ENCODE peak calls at places on chromosomes 11 and 22, in eight cellular contexts. S, Q, I, P, X, N, W and J are unnamed samples.

GRCh38 chr11:103234974-103235373 is 125.7 kb downstream of the DYNC2H1 start:
- DNase-seq in S (peak), Q (no peak), I (no peak), P (no peak), X (peak), N (no peak), W (peak), J (no peak)

GRCh38 chr22:42065408-42066132 is 5.0 kb downstream of the NAGA start:
- DNase-seq in S (no peak), Q (no peak), I (no peak), P (no peak), X (no peak), N (peak), W (no peak), J (no peak)

GRCh38 chr11:46121724-46122477 is 647 bp upstream of the PHF21A start:
- DNase-seq in S (peak), Q (peak), I (peak), P (peak), X (peak), N (peak), W (peak), J (peak)

GRCh38 chr22:34800265-34800664 is 265.7 kb upstream of the ISX start:
- DNase-seq in S (no peak), Q (no peak), I (no peak), P (no peak), X (no peak), N (no peak), W (no peak), J (no peak)

GRCh38 chr11:130932086-130932712 is 15.9 kb upstream of the SNX19 start:
- DNase-seq in S (no peak), Q (no peak), I (no peak), P (no peak), X (no peak), N (peak), W (no peak), J (no peak)

GRCh38 chr22:42642801-42643631 is 2.6 kb upstream of the ATP5MGL start:
- DNase-seq in S (no peak), Q (no peak), I (no peak), P (no peak), X (no peak), N (no peak), W (no peak), J (no peak)

GRCh38 chr22:17779286-17780115 is 5.2 kb upstream of the BID start:
- DNase-seq in S (no peak), Q (no peak), I (no peak), P (no peak), X (no peak), N (no peak), W (no peak), J (no peak)

GRCh38 chr22:21044931-21045584 is 688 bp upstream of the LRRC74B start:
- DNase-seq in S (no peak), Q (peak), I (peak), P (no peak), X (no peak), N (no peak), W (peak), J (no peak)

GRCh38 chr11:3614742-3615171 is 27.0 kb downstream of the ART5 start:
- DNase-seq in S (no peak), Q (peak), I (peak), P (no peak), X (no peak), N (no peak), W (no peak), J (no peak)

GRCh38 chr11:116701876-116702275 is 70.9 kb downstream of the BUD13 start:
- DNase-seq in S (no peak), Q (peak), I (no peak), P (no peak), X (no peak), N (peak), W (no peak), J (no peak)

GRCh38 chr11:86014221-86014620 is 54.7 kb downstream of the PICALM start:
- DNase-seq in S (no peak), Q (no peak), I (no peak), P (no peak), X (no peak), N (no peak), W (no peak), J (peak)
- TF ChIP-seq CTCF in S (no peak), Q (no peak), I (no peak), P (no peak), X (no peak), N (no peak), W (no peak), J (no peak)

GRCh38 chr11:12715941-12716340 is 41.7 kb downstream of the TEAD1 start:
- DNase-seq in S (no peak), Q (no peak), I (no peak), P (no peak), X (no peak), N (peak), W (no peak), J (no peak)
- H3K4me3 ChIP-seq in S (no peak), Q (no peak), I (no peak), P (no peak), X (no peak), N (no peak), W (no peak), J (no peak)

DNA sequence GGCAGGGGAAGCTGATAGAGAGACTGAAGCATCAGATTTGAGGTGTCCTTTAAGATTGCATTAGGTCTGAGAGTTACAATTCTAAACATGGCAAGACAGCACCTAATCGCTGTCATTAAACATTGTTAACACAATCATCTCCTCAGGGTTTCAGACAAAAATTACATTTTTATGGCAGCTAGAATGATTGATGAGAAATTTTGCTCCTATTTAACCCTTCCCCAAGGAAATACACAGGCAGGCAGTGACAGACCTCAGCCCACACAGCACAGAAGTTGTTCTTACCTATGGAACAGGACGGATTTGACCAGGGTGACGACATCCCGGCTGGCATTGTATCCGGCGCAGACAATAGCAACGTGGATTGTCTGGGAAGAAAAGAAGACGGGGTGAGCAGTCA is 294.3 kb downstream of the LARGE1 start:
- DNase-seq in S (no peak), Q (no peak), I (no peak), P (no peak), X (no peak), N (no peak), W (no peak), J (no peak)
- TF ChIP-seq CTCF in S (no peak), Q (no peak), I (no peak), P (no peak), X (no peak), N (no peak), W (no peak), J (no peak)

GRCh38 chr22:36376265-36376664 is 11.5 kb downstream of the MYH9 start:
- DNase-seq in S (no peak), Q (no peak), I (no peak), P (no peak), X (no peak), N (no peak), W (no peak), J (no peak)
- H3K4me3 ChIP-seq in S (no peak), Q (peak), I (no peak), P (no peak), X (no peak), N (no peak), W (no peak), J (no peak)